ENCODE peak calls at places on chromosome 1, in four cellular contexts. U is heart right ventricle, T is pancreas, S is endothelial cell of umbilical vein. M is an unnamed sample.

GRCh38 chr1:36516372-36517018 is 33.8 kb upstream of the CSF3R start:
- DNase-seq in U (no peak), T (no peak), S (peak; percentile 43), M (peak; percentile 67)

GRCh38 chr1:184563308-184563707 is 176.5 kb downstream of the C1orf21 start:
- DNase-seq in U (no peak), T (no peak), S (peak; percentile 62), M (no peak)

GRCh38 chr1:199172286-199173124 is 533.7 kb downstream of the PTPRC start:
- DNase-seq in U (no peak), T (no peak), S (no peak), M (no peak)

GRCh38 chr1:151166506-151166956 is 587 bp downstream of the SCNM1 start:
- DNase-seq in U (no peak), T (no peak), S (no peak), M (no peak)

GRCh38 chr1:46137901-46138300 is 5.5 kb upstream of the PIK3R3 start:
- DNase-seq in U (no peak), T (no peak), S (peak; percentile 72), M (no peak)

GRCh38 chr1:209662879-209663327 is 10.7 kb upstream of the LAMB3 start:
- DNase-seq in U (no peak), T (no peak), S (no peak), M (no peak)

GRCh38 chr1:192100686-192101468 is 57.4 kb upstream of the RGS18 start:
- DNase-seq in U (no peak), T (no peak), S (peak; percentile 14), M (no peak)

GRCh38 chr1:3396411-3396810 is 58.1 kb upstream of the ARHGEF16 start:
- DNase-seq in U (no peak), T (no peak), S (no peak), M (no peak)

GRCh38 chr1:209457618-209458017 is 125.9 kb upstream of the CAMK1G start:
- DNase-seq in U (no peak), T (no peak), S (no peak), M (no peak)

GRCh38 chr1:76854255-76854654 is 13.0 kb upstream of the ST6GALNAC5 start:
- DNase-seq in U (no peak), T (no peak), S (no peak), M (no peak)

GRCh38 chr1:247332215-247332900 is 691 bp upstream of the ZNF496 start:
- DNase-seq in U (peak; percentile 60), T (peak; percentile 79), S (peak; percentile 33), M (no peak)

GRCh38 chr1:55813619-55814018 is 598.5 kb upstream of the USP24 start:
- DNase-seq in U (peak; percentile 59), T (no peak), S (no peak), M (no peak)

GRCh38 chr1:180173952-180174351 is 19.3 kb downstream of the QSOX1 start:
- DNase-seq in U (peak; percentile 84), T (peak; percentile 73), S (no peak), M (peak; percentile 85)

GRCh38 chr1:88557044-88557443 is 127.0 kb upstream of the PKN2 start:
- DNase-seq in U (no peak), T (no peak), S (no peak), M (no peak)

GRCh38 chr1:42747125-42747524 is 7.1 kb upstream of the CLDN19 start:
- DNase-seq in U (peak; percentile 36), T (no peak), S (peak; percentile 22), M (peak; percentile 53)

GRCh38 chr1:5950994-5951749 is 41.1 kb downstream of the NPHP4 start:
- DNase-seq in U (no peak), T (peak; percentile 40), S (no peak), M (no peak)

GRCh38 chr1:7010534-7011200 is 225.4 kb downstream of the CAMTA1 start:
- DNase-seq in U (no peak), T (peak; percentile 75), S (no peak), M (peak; percentile 54)

GRCh38 chr1:117843791-117844190 is 85.6 kb downstream of the GDAP2 start:
- DNase-seq in U (no peak), T (no peak), S (no peak), M (no peak)

GRCh38 chr1:117836069-117836468 is 93.4 kb downstream of the GDAP2 start:
- DNase-seq in U (no peak), T (no peak), S (no peak), M (no peak)

GRCh38 chr1:117842408-117843170 is 86.8 kb downstream of the GDAP2 start:
- DNase-seq in U (no peak), T (no peak), S (no peak), M (no peak)

GRCh38 chr1:117841117-117841650 is 88.2 kb downstream of the GDAP2 start:
- DNase-seq in U (no peak), T (no peak), S (no peak), M (no peak)

DNA sequence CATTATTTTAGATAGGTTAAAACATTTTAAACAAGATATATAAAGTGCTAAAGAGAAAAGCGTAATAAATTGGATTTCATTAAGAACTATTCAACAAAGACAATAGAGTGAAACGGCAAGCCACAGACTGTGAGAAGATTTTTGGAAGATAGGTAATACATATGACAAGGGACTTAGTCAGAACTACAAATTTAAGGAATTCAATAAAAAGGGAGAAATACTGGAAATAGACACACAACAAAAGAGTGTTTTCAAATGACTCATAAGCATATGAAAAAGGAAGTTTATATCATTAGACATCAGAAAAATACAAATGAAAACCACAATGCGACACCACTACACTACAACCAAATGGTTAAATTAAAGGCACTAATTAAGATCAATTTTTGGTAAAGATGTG is 90.5 kb downstream of the GDAP2 start:
- DNase-seq in U (no peak), T (no peak), S (peak; percentile 48), M (no peak)
- H3K27ac ChIP-seq in U (no peak overlapping the region), T (no peak overlapping the region), S (peak overlapping the region; percentile 40), M (no peak overlapping the region)

GRCh38 chr1:53889304-53890298 is at the start of gene YIPF1:
- DNase-seq in U (peak; percentile 90), T (peak; percentile 91), S (peak; percentile 88), M (peak; percentile 93)
- H3K27ac ChIP-seq in U (peak within 1 kb of the TSS; percentile 57), T (peak within 1 kb of the TSS; percentile 30), S (no peak within 1 kb of the TSS), M (peak within 1 kb of the TSS; percentile 31)

GRCh38 chr1:41515778-41516167 is 31.3 kb upstream of the EDN2 start:
- DNase-seq in U (no peak), T (no peak), S (no peak), M (no peak)
- H3K27ac ChIP-seq in U (no peak overlapping the region), T (no peak overlapping the region), S (no peak overlapping the region), M (peak overlapping the region; percentile 50)

DNA sequence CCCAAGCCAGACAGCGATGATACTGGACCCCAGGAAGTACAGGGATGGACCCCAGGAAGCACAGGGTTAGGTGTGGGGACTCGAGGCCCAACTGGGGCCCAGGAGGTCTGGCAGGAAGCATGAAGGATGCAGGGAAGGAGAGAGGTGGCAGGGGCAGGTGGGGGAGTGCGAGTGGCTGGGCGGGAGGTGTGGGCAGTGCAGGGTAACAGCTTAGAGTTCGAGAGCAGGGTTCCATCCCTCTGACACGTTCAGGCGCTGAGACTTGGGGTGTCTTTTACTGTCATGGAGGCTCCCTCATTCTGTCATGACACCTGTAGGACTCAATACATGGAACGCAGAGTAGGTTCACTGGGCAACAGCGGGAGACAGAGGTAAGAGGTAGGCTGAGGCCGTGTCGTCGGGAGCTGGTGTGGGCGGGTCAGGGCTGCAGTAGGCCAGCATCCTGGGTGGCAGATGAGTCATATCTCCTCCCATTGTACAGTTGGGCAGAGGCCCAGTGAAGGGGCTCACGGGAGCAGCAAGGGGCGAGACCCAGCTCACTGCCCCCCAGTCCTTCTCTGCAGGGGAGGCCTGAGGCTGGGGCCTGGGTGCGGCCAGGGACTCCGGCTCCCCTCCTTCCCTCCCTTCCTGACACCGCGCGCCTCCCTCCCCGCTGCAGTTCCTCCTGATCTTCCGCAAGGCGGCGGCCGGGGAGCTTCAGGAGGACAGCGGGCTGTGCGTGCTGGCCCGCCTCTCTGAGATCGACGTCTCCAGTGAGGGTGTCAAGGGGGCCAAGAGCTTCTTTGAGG is 11.6 kb upstream of the CTRC start:
- DNase-seq in U (no peak), T (peak; percentile 65), S (no peak), M (no peak)
- H3K27ac ChIP-seq in U (peak overlapping the region; percentile 21), T (no peak overlapping the region), S (no peak overlapping the region), M (no peak overlapping the region)